ENCODE peak calls at places on chromosomes 2 and 18, in ten cellular contexts. D is endodermal cell, G is transverse colon, Q is tibial artery, A is right lobe of liver, Y is HCT116, S is right atrium auricular region, H is H1, N is adrenal gland, J is PC-9. R is an unnamed sample. For H3K36me3, the result is how much of the 10 kb centered on the place peaks cover.

GRCh38 chr2:104849618-104850097 is 4.3 kb upstream of the POU3F3 start:
- DNase-seq in D (peak), G (peak), Q (no peak), A (peak), Y (peak), S (no peak), H (peak), N (peak), J (no peak), R (no peak)

GRCh38 chr18:6269933-6270332 is 144.8 kb downstream of the L3MBTL4 start:
- DNase-seq in D (no peak), G (no peak), Q (no peak), A (no peak), Y (no peak), S (no peak), H (no peak), N (no peak), J (no peak), R (no peak)

GRCh38 chr2:72605836-72606442 is 219.9 kb downstream of the EXOC6B start:
- DNase-seq in D (no peak), G (no peak), Q (no peak), A (no peak), Y (no peak), S (no peak), H (no peak), N (no peak), J (no peak), R (no peak)

GRCh38 chr2:180657054-180657453 is 323.4 kb upstream of the UBE2E3 start:
- DNase-seq in D (no peak), G (no peak), Q (no peak), A (no peak), Y (peak), S (no peak), H (no peak), N (no peak), J (peak), R (peak)

GRCh38 chr18:63207825-63208224 is 111.7 kb downstream of the BCL2 start:
- DNase-seq in D (no peak), G (no peak), Q (no peak), A (no peak), Y (no peak), S (no peak), H (no peak), N (no peak), J (no peak), R (no peak)

GRCh38 chr2:218125095-218125494 is 733 bp upstream of the CXCR2 start:
- DNase-seq in D (no peak), G (no peak), Q (no peak), A (no peak), Y (no peak), S (no peak), H (no peak), N (no peak), J (no peak), R (no peak)

GRCh38 chr2:217995741-217996141 is 7.1 kb downstream of the TNS1 start:
- DNase-seq in D (peak), G (no peak), Q (peak), A (no peak), Y (no peak), S (peak), H (no peak), N (peak), J (no peak), R (no peak)

GRCh38 chr2:132979339-132980093 is 309.5 kb upstream of the LYPD1 start:
- DNase-seq in D (no peak), G (no peak), Q (no peak), A (no peak), Y (no peak), S (no peak), H (no peak), N (no peak), J (no peak), R (no peak)

GRCh38 chr18:54161267-54161666 is 63.2 kb downstream of the MBD2 start:
- DNase-seq in D (no peak), G (no peak), Q (no peak), A (no peak), Y (no peak), S (no peak), H (no peak), N (no peak), J (no peak), R (no peak)

GRCh38 chr2:168293766-168294165 is 46.4 kb upstream of the STK39 start:
- DNase-seq in D (no peak), G (no peak), Q (no peak), A (no peak), Y (no peak), S (no peak), H (no peak), N (no peak), J (no peak), R (no peak)
- TF ChIP-seq CTCF in D (peak), G (no peak), Q (no peak), A (no peak), Y (peak), S (no peak), H (no peak), N (no peak), J (no peak), R (no peak)

GRCh38 chr18:2672410-2672809 is 16.9 kb downstream of the SMCHD1 start:
- DNase-seq in D (no peak), G (no peak), Q (no peak), A (no peak), Y (no peak), S (no peak), H (no peak), N (no peak), J (no peak), R (no peak)
- H3K36me3 ChIP-seq in D (half or more), G (half or more), Q (half or more), A (under half), Y (under half), S (half or more), H (under half), N (under half), J (under half), R (under half)

GRCh38 chr2:5074738-5075137 is 617.4 kb upstream of the SOX11 start:
- DNase-seq in D (peak), G (no peak), Q (no peak), A (no peak), Y (no peak), S (no peak), H (no peak), N (no peak), J (no peak), R (no peak)
- TF ChIP-seq CTCF in D (no peak), G (no peak), Q (no peak), A (no peak), Y (no peak), S (no peak), H (no peak), N (no peak), J (no peak), R (no peak)

GRCh38 chr2:183259921-183260320 is 135.7 kb downstream of the NUP35 start:
- DNase-seq in D (no peak), G (no peak), Q (no peak), A (no peak), Y (no peak), S (no peak), H (no peak), N (no peak), J (no peak), R (no peak)

GRCh38 chr2:183269956-183270355 is 145.7 kb downstream of the NUP35 start:
- DNase-seq in D (no peak), G (no peak), Q (no peak), A (no peak), Y (no peak), S (no peak), H (no peak), N (no peak), J (no peak), R (no peak)

GRCh38 chr2:183267148-183267827 is 143.0 kb downstream of the NUP35 start:
- DNase-seq in D (no peak), G (no peak), Q (no peak), A (no peak), Y (no peak), S (no peak), H (no peak), N (no peak), J (no peak), R (no peak)

GRCh38 chr2:183260527-183260926 is 136.3 kb downstream of the NUP35 start:
- DNase-seq in D (no peak), G (no peak), Q (peak), A (no peak), Y (no peak), S (no peak), H (no peak), N (no peak), J (no peak), R (no peak)

GRCh38 chr2:183264890-183265535 is 140.8 kb downstream of the NUP35 start:
- DNase-seq in D (no peak), G (no peak), Q (peak), A (no peak), Y (no peak), S (no peak), H (no peak), N (no peak), J (no peak), R (no peak)
- H3K36me3 ChIP-seq in D (under half), G (under half), Q (under half), A (under half), Y (under half), S (under half), H (under half), N (under half), J (under half), R (under half)

GRCh38 chr2:239295377-239296019 is 105.3 kb downstream of the HDAC4 start:
- DNase-seq in D (peak), G (no peak), Q (peak), A (no peak), Y (no peak), S (no peak), H (no peak), N (no peak), J (no peak), R (no peak)

GRCh38 chr2:239292956-239293355 is 107.9 kb downstream of the HDAC4 start:
- DNase-seq in D (peak), G (peak), Q (peak), A (no peak), Y (no peak), S (no peak), H (no peak), N (no peak), J (no peak), R (no peak)

GRCh38 chr2:239292531-239292930 is 108.3 kb downstream of the HDAC4 start:
- DNase-seq in D (no peak), G (peak), Q (peak), A (no peak), Y (no peak), S (no peak), H (no peak), N (no peak), J (no peak), R (no peak)

GRCh38 chr2:239294571-239295054 is 106.2 kb downstream of the HDAC4 start:
- DNase-seq in D (peak), G (peak), Q (peak), A (no peak), Y (no peak), S (no peak), H (no peak), N (no peak), J (no peak), R (no peak)

GRCh38 chr2:239293450-239294430 is 107.1 kb downstream of the HDAC4 start:
- DNase-seq in D (peak), G (peak), Q (peak), A (no peak), Y (no peak), S (no peak), H (no peak), N (peak), J (no peak), R (no peak)
- TF ChIP-seq CTCF in D (peak), G (no peak), Q (no peak), A (no peak), Y (no peak), S (peak), H (no peak), N (no peak), J (no peak), R (no peak)

GRCh38 chr2:121236101-121236640 is 48.8 kb downstream of the TFCP2L1 start:
- DNase-seq in D (no peak), G (no peak), Q (no peak), A (no peak), Y (no peak), S (no peak), H (no peak), N (no peak), J (no peak), R (no peak)
- H3K36me3 ChIP-seq in D (under half), G (under half), Q (under half), A (under half), Y (under half), S (under half), H (under half), N (under half), J (under half), R (under half)

GRCh38 chr2:238106698-238107524 is 6.8 kb downstream of the ESPNL start:
- DNase-seq in D (peak), G (peak), Q (peak), A (no peak), Y (no peak), S (no peak), H (peak), N (no peak), J (peak), R (no peak)
- TF ChIP-seq CTCF in D (peak), G (peak), Q (no peak), A (peak), Y (peak), S (no peak), H (peak), N (no peak), J (peak), R (peak)

GRCh38 chr2:207087046-207087902 is 78.5 kb downstream of the KLF7 start:
- DNase-seq in D (no peak), G (no peak), Q (no peak), A (peak), Y (no peak), S (no peak), H (no peak), N (no peak), J (no peak), R (no peak)
- H3K36me3 ChIP-seq in D (half or more), G (under half), Q (under half), A (under half), Y (under half), S (under half), H (under half), N (under half), J (under half), R (under half)

DNA sequence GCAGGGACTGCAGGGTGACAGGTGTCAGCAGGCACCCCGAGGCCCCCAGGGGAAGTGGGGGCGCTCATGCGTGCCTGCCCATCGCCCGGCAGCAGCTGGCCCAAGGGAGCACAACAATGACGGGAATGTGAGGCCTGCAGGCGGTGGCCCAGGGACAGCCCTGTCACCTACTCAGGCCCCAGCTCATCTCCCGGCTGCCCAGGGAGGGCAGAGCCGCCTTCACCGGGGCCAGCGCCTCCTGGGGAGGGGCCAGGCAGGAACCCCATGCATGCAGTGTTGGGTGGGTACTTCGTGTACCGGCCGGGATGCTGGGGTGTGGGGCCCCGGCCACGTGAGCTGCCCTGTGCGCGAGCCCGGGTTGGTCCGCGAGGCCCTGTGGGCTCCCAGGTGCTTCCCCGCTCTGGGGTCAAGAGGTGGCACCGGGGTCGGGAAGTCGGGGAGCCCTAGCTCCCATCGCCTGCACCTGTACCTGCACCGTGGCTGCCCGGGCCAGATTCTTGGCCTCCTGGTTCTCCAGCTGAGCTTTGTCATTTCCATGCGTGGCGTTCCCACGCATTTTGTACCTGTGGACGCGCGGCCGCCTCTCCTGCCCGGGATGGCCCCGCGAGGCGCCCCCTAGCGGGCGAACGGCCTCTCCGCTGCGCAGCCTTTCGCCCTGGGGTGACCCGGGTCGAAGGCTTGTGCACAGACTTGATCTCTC is 823 bp downstream of the KLHL30 start:
- DNase-seq in D (peak), G (no peak), Q (no peak), A (no peak), Y (no peak), S (no peak), H (peak), N (no peak), J (no peak), R (no peak)
- TF ChIP-seq CTCF in D (peak), G (peak), Q (peak), A (peak), Y (peak), S (peak), H (peak), N (no peak), J (peak), R (peak)

DNA sequence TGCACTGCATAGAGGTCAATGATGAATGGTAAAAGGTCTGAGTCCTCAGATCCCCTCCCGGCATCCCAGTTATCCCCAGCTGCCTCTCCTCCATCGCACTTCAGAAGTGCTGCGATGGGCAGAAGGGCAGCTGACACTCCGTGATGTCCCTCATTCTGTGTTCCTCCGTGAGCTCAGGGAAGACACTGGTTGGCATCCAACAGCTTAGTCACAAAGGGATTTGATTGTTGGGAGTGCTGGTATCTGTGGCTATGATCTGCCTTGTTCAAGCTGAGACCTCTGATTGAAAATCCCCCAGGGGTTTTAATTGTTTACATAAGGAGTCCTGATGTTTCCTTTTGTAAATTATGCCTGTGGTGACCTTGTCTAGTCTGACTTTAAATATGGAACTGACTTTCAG is 19.0 kb upstream of the SAG start:
- DNase-seq in D (no peak), G (no peak), Q (no peak), A (no peak), Y (no peak), S (no peak), H (no peak), N (no peak), J (no peak), R (no peak)
- H3K36me3 ChIP-seq in D (half or more), G (half or more), Q (half or more), A (half or more), Y (under half), S (half or more), H (half or more), N (under half), J (half or more), R (under half)

R was measured in kidney epithelial cell.